ENCODE peak calls at places on chromosomes 4 and X, in eight cellular contexts. I, Y, U, H, V, E, C and Z are unnamed samples.

GRCh38 chr4:186069734-186070133 is 778 bp downstream of the TLR3 start:
- DNase-seq in U (no peak), H (no peak), E (no peak), I (no peak), V (no peak), Y (no peak), C (no peak), Z (no peak)

GRCh38 chr4:101346312-101346561 is 1.1 kb downstream of the PPP3CA start:
- DNase-seq in Y (no peak), C (peak; percentile 71), U (no peak), E (no peak), H (no peak), V (no peak), I (no peak), Z (no peak)

GRCh38 chrX:103791233-103791632 is 14.6 kb downstream of the PLP1 start:
- DNase-seq in U (no peak), I (no peak), E (no peak), V (no peak), H (peak; percentile 17), Y (no peak), C (no peak), Z (no peak)

GRCh38 chrX:37420179-37420578 is 71.0 kb downstream of the PRRG1 start:
- DNase-seq in V (no peak), C (no peak), Y (peak; percentile 0), H (peak; percentile 10), I (no peak), E (no peak), U (no peak), Z (peak; percentile 42)

GRCh38 chr4:83110222-83110945 is 4.1 kb downstream of the PLAC8 start:
- DNase-seq in U (peak; percentile 78), V (peak; percentile 77), E (peak; percentile 85), Y (peak; percentile 73), I (peak; percentile 13), H (peak; percentile 89), C (peak; percentile 88), Z (no peak)

GRCh38 chr4:91057871-91058270 is 930.7 kb downstream of the CCSER1 start:
- DNase-seq in I (no peak), V (peak; percentile 91), Y (no peak), U (no peak), H (no peak), C (no peak), E (no peak), Z (no peak)

GRCh38 chrX:107747596-107748161 is 27.9 kb downstream of the TSC22D3 start:
- DNase-seq in Y (peak; percentile 52), I (no peak), V (peak; percentile 86), H (peak; percentile 68), C (no peak), E (no peak), U (peak; percentile 31), Z (no peak)

GRCh38 chr4:336893-337142 is 796 bp upstream of the ZNF141 start:
- DNase-seq in I (no peak), Y (no peak), E (no peak), U (no peak), V (no peak), C (no peak), H (no peak), Z (no peak)

GRCh38 chrX:130173190-130173895 is 1.6 kb downstream of the RAB33A start:
- DNase-seq in C (peak; percentile 75), Y (peak; percentile 93), E (no peak), V (no peak), H (peak; percentile 85), I (peak; percentile 43), U (peak; percentile 63), Z (no peak)

GRCh38 chrX:152886716-152887115 is 11.2 kb upstream of the ZNF185 start:
- DNase-seq in U (no peak), E (no peak), H (no peak), C (no peak), Y (no peak), V (no peak), I (no peak), Z (no peak)

GRCh38 chrX:69093960-69094935 is 71.0 kb downstream of the PJA1 start:
- DNase-seq in V (peak; percentile 56), H (peak; percentile 67), C (no peak), E (no peak), I (peak; percentile 61), Y (peak; percentile 71), U (peak; percentile 37), Z (peak; percentile 43)

GRCh38 chr4:177434667-177435066 is 7.6 kb downstream of the AGA start:
- DNase-seq in C (no peak), Y (no peak), U (no peak), E (no peak), H (no peak), V (no peak), I (no peak), Z (no peak)

GRCh38 chr4:157076578-157076947 is 613 bp downstream of the GLRB start:
- DNase-seq in V (no peak), C (no peak), U (no peak), I (no peak), H (no peak), E (peak; percentile 36), Y (no peak), Z (no peak)

GRCh38 chr4:38482696-38483095 is 181.3 kb upstream of the KLF3 start:
- DNase-seq in V (no peak), U (no peak), H (no peak), C (no peak), Y (no peak), I (no peak), E (no peak), Z (no peak)

GRCh38 chrX:2188840-2189239 is 311.9 kb downstream of the DHRSX start:
- DNase-seq in Y (no peak), I (no peak), E (no peak), C (no peak), V (no peak), H (no peak), U (no peak), Z (no peak)

GRCh38 chr4:182533948-182534347 is 290.7 kb downstream of the TENM3 start:
- DNase-seq in V (peak; percentile 88), Y (peak; percentile 38), U (no peak), E (no peak), H (peak; percentile 10), I (no peak), C (no peak), Z (peak; percentile 68)

GRCh38 chr4:6935961-6936360 is 26.3 kb downstream of the TBC1D14 start:
- DNase-seq in Y (no peak), E (no peak), I (no peak), C (no peak), H (no peak), V (no peak), U (no peak), Z (no peak)

GRCh38 chr4:6938237-6938636 is 28.6 kb downstream of the TBC1D14 start:
- DNase-seq in Y (no peak), I (no peak), H (no peak), U (no peak), C (peak; percentile 88), V (no peak), E (no peak), Z (no peak)

GRCh38 chr4:6938758-6939201 is 29.2 kb downstream of the TBC1D14 start:
- DNase-seq in E (no peak), I (no peak), H (no peak), U (no peak), Y (no peak), V (no peak), C (peak; percentile 88), Z (no peak)

GRCh38 chr4:6937748-6938147 is 28.1 kb downstream of the TBC1D14 start:
- DNase-seq in I (no peak), V (no peak), U (no peak), C (no peak), H (no peak), Y (no peak), E (no peak), Z (no peak)

DNA sequence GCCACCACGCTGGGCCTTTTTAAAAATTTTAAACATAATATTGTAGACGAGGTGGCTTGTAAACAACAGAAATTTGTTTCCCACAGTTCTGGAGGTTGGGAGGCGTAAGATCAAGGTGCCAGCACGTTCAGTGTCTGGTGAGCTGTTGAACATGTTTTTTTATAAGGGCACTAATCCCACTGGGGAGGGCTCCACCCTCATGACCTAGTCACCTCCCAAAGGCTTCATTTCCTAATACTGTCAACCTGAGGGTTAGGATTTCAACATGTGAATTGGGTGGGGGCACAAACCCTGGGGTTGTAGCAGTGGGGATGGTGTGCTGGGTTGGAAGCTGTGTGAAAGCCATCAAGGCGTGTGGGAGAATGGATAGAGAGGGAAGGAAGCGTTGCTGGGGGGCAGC is 27.6 kb downstream of the TBC1D14 start:
- DNase-seq in U (no peak), I (no peak), E (no peak), H (no peak), C (no peak), V (no peak), Y (no peak), Z (no peak)
- H3K4me3 ChIP-seq in U (no peak overlapping the region), I (no peak overlapping the region), E (no peak overlapping the region), H (no peak overlapping the region), C (no peak overlapping the region), V (no peak overlapping the region), Y (no peak overlapping the region), Z (no peak overlapping the region)

GRCh38 chrX:41152221-41152620 is 67.0 kb downstream of the USP9X start:
- DNase-seq in Y (no peak), C (no peak), E (no peak), H (no peak), U (no peak), V (no peak), I (no peak), Z (no peak)

GRCh38 chrX:41150043-41150442 is 64.8 kb downstream of the USP9X start:
- DNase-seq in C (no peak), H (no peak), I (no peak), E (no peak), Y (no peak), U (no peak), V (no peak), Z (no peak)

GRCh38 chrX:41148553-41148952 is 63.3 kb downstream of the USP9X start:
- DNase-seq in Y (peak; percentile 61), U (no peak), H (peak; percentile 39), C (no peak), E (no peak), I (no peak), V (peak; percentile 52), Z (no peak)

DNA sequence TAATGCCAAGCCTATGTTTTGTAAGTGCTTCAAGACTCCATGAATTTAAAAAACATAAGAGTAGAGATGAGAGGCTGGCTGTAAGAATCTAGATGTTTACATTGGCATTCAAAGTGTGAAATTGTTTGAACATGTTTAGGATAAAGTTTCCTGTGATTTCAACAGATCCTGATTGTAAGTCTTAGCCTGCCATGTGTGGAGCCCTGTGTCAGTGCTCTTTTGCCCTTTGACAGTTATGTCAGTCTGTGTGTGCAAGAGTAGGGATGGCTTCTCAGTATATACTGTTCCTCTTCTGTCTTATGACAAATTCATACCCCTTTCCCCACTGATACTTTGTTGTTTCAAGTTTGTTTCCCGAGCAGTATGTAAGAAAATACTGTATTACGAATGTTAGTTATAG is 68.2 kb downstream of the USP9X start:
- DNase-seq in C (no peak), U (no peak), E (no peak), Y (peak; percentile 78), V (peak; percentile 76), H (no peak), I (no peak), Z (peak; percentile 25)
- H3K4me3 ChIP-seq in C (no peak overlapping the region), U (no peak overlapping the region), E (no peak overlapping the region), Y (no peak overlapping the region), V (no peak overlapping the region), H (no peak overlapping the region), I (no peak overlapping the region), Z (no peak overlapping the region)

GRCh38 chrX:20593836-20594235 is 327.1 kb upstream of the RPS6KA3 start:
- DNase-seq in E (no peak), C (no peak), H (no peak), U (no peak), I (no peak), V (no peak), Y (no peak), Z (no peak)
- H3K4me3 ChIP-seq in E (no peak overlapping the region), C (no peak overlapping the region), H (no peak overlapping the region), U (no peak overlapping the region), I (no peak overlapping the region), V (no peak overlapping the region), Y (no peak overlapping the region), Z (no peak overlapping the region)

GRCh38 chrX:102126863-102127262 is 1.4 kb downstream of the TCEAL2 start:
- DNase-seq in Y (no peak), V (no peak), U (no peak), I (no peak), E (no peak), C (no peak), H (no peak), Z (no peak)
- H3K4me3 ChIP-seq in Y (no peak overlapping the region), V (no peak overlapping the region), U (no peak overlapping the region), I (no peak overlapping the region), E (no peak overlapping the region), C (no peak overlapping the region), H (no peak overlapping the region), Z (no peak overlapping the region)